ENCODE peak calls at places on chromosomes 12 and 14, in eight cellular contexts. One of them, this sample, is unnamed.

GRCh38 chr12:55634186-55634585 is 2.5 kb upstream of the OR10P1 start:
- DNase-seq in mesenchymal stem cell: no peak
- DNase-seq in left ventricle myocardium inferior: no peak
- DNase-seq in D341Med: no peak
- DNase-seq in fibroblast of mammary gland: no peak
- DNase-seq in activated T-cell treated with anti-CD3 and anti-CD28 coated beads for 4 hours: no peak
- DNase-seq in stimulated activated CD8-positive, alpha-beta memory T cell treated with anti-CD3 and anti-CD28 coated beads, Interleukin-4, amount 100 ng/mL, for 1 hour: no peak
- DNase-seq in Karpas-422: no peak
- DNase-seq in this sample: no peak

GRCh38 chr14:33692762-33693161 is 258.1 kb downstream of the EGLN3 start:
- DNase-seq in mesenchymal stem cell: peak
- DNase-seq in left ventricle myocardium inferior: no peak
- DNase-seq in D341Med: no peak
- DNase-seq in fibroblast of mammary gland: peak
- DNase-seq in activated T-cell treated with anti-CD3 and anti-CD28 coated beads for 4 hours: no peak
- DNase-seq in stimulated activated CD8-positive, alpha-beta memory T cell treated with anti-CD3 and anti-CD28 coated beads, Interleukin-4, amount 100 ng/mL, for 1 hour: no peak
- DNase-seq in Karpas-422: no peak
- DNase-seq in this sample: no peak

GRCh38 chr14:35879654-35880249 is 53.6 kb downstream of the BRMS1L start:
- DNase-seq in mesenchymal stem cell: peak
- DNase-seq in left ventricle myocardium inferior: no peak
- DNase-seq in D341Med: no peak
- DNase-seq in fibroblast of mammary gland: peak
- DNase-seq in activated T-cell treated with anti-CD3 and anti-CD28 coated beads for 4 hours: no peak
- DNase-seq in stimulated activated CD8-positive, alpha-beta memory T cell treated with anti-CD3 and anti-CD28 coated beads, Interleukin-4, amount 100 ng/mL, for 1 hour: no peak
- DNase-seq in Karpas-422: peak
- DNase-seq in this sample: no peak

GRCh38 chr14:25009891-25010290 is 40.1 kb downstream of the STXBP6 start:
- DNase-seq in mesenchymal stem cell: peak
- DNase-seq in left ventricle myocardium inferior: no peak
- DNase-seq in D341Med: no peak
- DNase-seq in fibroblast of mammary gland: no peak
- DNase-seq in activated T-cell treated with anti-CD3 and anti-CD28 coated beads for 4 hours: no peak
- DNase-seq in stimulated activated CD8-positive, alpha-beta memory T cell treated with anti-CD3 and anti-CD28 coated beads, Interleukin-4, amount 100 ng/mL, for 1 hour: no peak
- DNase-seq in Karpas-422: no peak
- DNase-seq in this sample: no peak

GRCh38 chr12:67268335-67268895 is 743 bp upstream of the CAND1 start:
- DNase-seq in mesenchymal stem cell: peak
- DNase-seq in left ventricle myocardium inferior: peak
- DNase-seq in D341Med: peak
- DNase-seq in fibroblast of mammary gland: peak
- DNase-seq in activated T-cell treated with anti-CD3 and anti-CD28 coated beads for 4 hours: peak
- DNase-seq in stimulated activated CD8-positive, alpha-beta memory T cell treated with anti-CD3 and anti-CD28 coated beads, Interleukin-4, amount 100 ng/mL, for 1 hour: peak
- DNase-seq in Karpas-422: peak
- DNase-seq in this sample: peak

GRCh38 chr12:113464852-113465719 is 6.6 kb downstream of the LHX5 start:
- DNase-seq in mesenchymal stem cell: no peak
- DNase-seq in left ventricle myocardium inferior: no peak
- DNase-seq in D341Med: no peak
- DNase-seq in fibroblast of mammary gland: no peak
- DNase-seq in activated T-cell treated with anti-CD3 and anti-CD28 coated beads for 4 hours: no peak
- DNase-seq in stimulated activated CD8-positive, alpha-beta memory T cell treated with anti-CD3 and anti-CD28 coated beads, Interleukin-4, amount 100 ng/mL, for 1 hour: no peak
- DNase-seq in Karpas-422: no peak
- DNase-seq in this sample: no peak

GRCh38 chr12:93441111-93441616 is 583 bp downstream of the UBE2N start:
- DNase-seq in mesenchymal stem cell: peak
- DNase-seq in left ventricle myocardium inferior: peak
- DNase-seq in D341Med: no peak
- DNase-seq in fibroblast of mammary gland: no peak
- DNase-seq in activated T-cell treated with anti-CD3 and anti-CD28 coated beads for 4 hours: no peak
- DNase-seq in stimulated activated CD8-positive, alpha-beta memory T cell treated with anti-CD3 and anti-CD28 coated beads, Interleukin-4, amount 100 ng/mL, for 1 hour: peak
- DNase-seq in Karpas-422: peak
- DNase-seq in this sample: no peak

GRCh38 chr12:69880566-69880965 is 55.5 kb downstream of the MYRFL start:
- DNase-seq in mesenchymal stem cell: no peak
- DNase-seq in left ventricle myocardium inferior: no peak
- DNase-seq in D341Med: no peak
- DNase-seq in fibroblast of mammary gland: peak
- DNase-seq in activated T-cell treated with anti-CD3 and anti-CD28 coated beads for 4 hours: no peak
- DNase-seq in stimulated activated CD8-positive, alpha-beta memory T cell treated with anti-CD3 and anti-CD28 coated beads, Interleukin-4, amount 100 ng/mL, for 1 hour: no peak
- DNase-seq in Karpas-422: peak
- DNase-seq in this sample: no peak

GRCh38 chr14:99232406-99233214 is 39.4 kb downstream of the BCL11B start:
- DNase-seq in mesenchymal stem cell: no peak
- DNase-seq in left ventricle myocardium inferior: no peak
- DNase-seq in D341Med: no peak
- DNase-seq in fibroblast of mammary gland: no peak
- DNase-seq in activated T-cell treated with anti-CD3 and anti-CD28 coated beads for 4 hours: no peak
- DNase-seq in stimulated activated CD8-positive, alpha-beta memory T cell treated with anti-CD3 and anti-CD28 coated beads, Interleukin-4, amount 100 ng/mL, for 1 hour: no peak
- DNase-seq in Karpas-422: no peak
- DNase-seq in this sample: no peak

GRCh38 chr14:98290596-98290995 is 981.4 kb downstream of the BCL11B start:
- DNase-seq in mesenchymal stem cell: no peak
- DNase-seq in left ventricle myocardium inferior: no peak
- DNase-seq in D341Med: no peak
- DNase-seq in fibroblast of mammary gland: no peak
- DNase-seq in activated T-cell treated with anti-CD3 and anti-CD28 coated beads for 4 hours: no peak
- DNase-seq in stimulated activated CD8-positive, alpha-beta memory T cell treated with anti-CD3 and anti-CD28 coated beads, Interleukin-4, amount 100 ng/mL, for 1 hour: no peak
- DNase-seq in Karpas-422: no peak
- DNase-seq in this sample: no peak

GRCh38 chr14:75258079-75258802 is 20.4 kb upstream of the FOS start:
- DNase-seq in mesenchymal stem cell: peak
- DNase-seq in left ventricle myocardium inferior: no peak
- DNase-seq in D341Med: no peak
- DNase-seq in fibroblast of mammary gland: peak
- DNase-seq in activated T-cell treated with anti-CD3 and anti-CD28 coated beads for 4 hours: no peak
- DNase-seq in stimulated activated CD8-positive, alpha-beta memory T cell treated with anti-CD3 and anti-CD28 coated beads, Interleukin-4, amount 100 ng/mL, for 1 hour: no peak
- DNase-seq in Karpas-422: no peak
- DNase-seq in this sample: no peak

GRCh38 chr12:6407206-6407954 is 23.4 kb downstream of the LTBR start:
- DNase-seq in mesenchymal stem cell: no peak
- DNase-seq in left ventricle myocardium inferior: no peak
- DNase-seq in D341Med: no peak
- DNase-seq in fibroblast of mammary gland: no peak
- DNase-seq in activated T-cell treated with anti-CD3 and anti-CD28 coated beads for 4 hours: no peak
- DNase-seq in stimulated activated CD8-positive, alpha-beta memory T cell treated with anti-CD3 and anti-CD28 coated beads, Interleukin-4, amount 100 ng/mL, for 1 hour: no peak
- DNase-seq in Karpas-422: no peak
- DNase-seq in this sample: no peak

GRCh38 chr12:113302925-113303640 is 31.8 kb downstream of the SLC8B1 start:
- DNase-seq in mesenchymal stem cell: no peak
- DNase-seq in left ventricle myocardium inferior: no peak
- DNase-seq in D341Med: no peak
- DNase-seq in fibroblast of mammary gland: no peak
- DNase-seq in activated T-cell treated with anti-CD3 and anti-CD28 coated beads for 4 hours: no peak
- DNase-seq in stimulated activated CD8-positive, alpha-beta memory T cell treated with anti-CD3 and anti-CD28 coated beads, Interleukin-4, amount 100 ng/mL, for 1 hour: no peak
- DNase-seq in Karpas-422: no peak
- DNase-seq in this sample: no peak

GRCh38 chr12:15014708-15015107 is 41.9 kb downstream of the PDE6H start:
- DNase-seq in mesenchymal stem cell: no peak
- DNase-seq in left ventricle myocardium inferior: no peak
- DNase-seq in D341Med: no peak
- DNase-seq in fibroblast of mammary gland: no peak
- DNase-seq in activated T-cell treated with anti-CD3 and anti-CD28 coated beads for 4 hours: no peak
- DNase-seq in stimulated activated CD8-positive, alpha-beta memory T cell treated with anti-CD3 and anti-CD28 coated beads, Interleukin-4, amount 100 ng/mL, for 1 hour: no peak
- DNase-seq in Karpas-422: no peak
- DNase-seq in this sample: no peak

GRCh38 chr14:104023325-104024055 is 62.0 kb upstream of the ASPG start:
- DNase-seq in mesenchymal stem cell: no peak
- DNase-seq in left ventricle myocardium inferior: no peak
- DNase-seq in D341Med: no peak
- DNase-seq in fibroblast of mammary gland: peak
- DNase-seq in activated T-cell treated with anti-CD3 and anti-CD28 coated beads for 4 hours: no peak
- DNase-seq in stimulated activated CD8-positive, alpha-beta memory T cell treated with anti-CD3 and anti-CD28 coated beads, Interleukin-4, amount 100 ng/mL, for 1 hour: no peak
- DNase-seq in Karpas-422: no peak
- DNase-seq in this sample: no peak

GRCh38 chr14:68709007-68709406 is 83.9 kb downstream of the ZFP36L1 start:
- DNase-seq in mesenchymal stem cell: no peak
- DNase-seq in left ventricle myocardium inferior: no peak
- DNase-seq in D341Med: no peak
- DNase-seq in fibroblast of mammary gland: no peak
- DNase-seq in activated T-cell treated with anti-CD3 and anti-CD28 coated beads for 4 hours: no peak
- DNase-seq in stimulated activated CD8-positive, alpha-beta memory T cell treated with anti-CD3 and anti-CD28 coated beads, Interleukin-4, amount 100 ng/mL, for 1 hour: no peak
- DNase-seq in Karpas-422: no peak
- DNase-seq in this sample: no peak

GRCh38 chr12:63900922-63901793 is 56.7 kb downstream of the SRGAP1 start:
- DNase-seq in mesenchymal stem cell: no peak
- DNase-seq in left ventricle myocardium inferior: no peak
- DNase-seq in D341Med: no peak
- DNase-seq in fibroblast of mammary gland: no peak
- DNase-seq in activated T-cell treated with anti-CD3 and anti-CD28 coated beads for 4 hours: no peak
- DNase-seq in stimulated activated CD8-positive, alpha-beta memory T cell treated with anti-CD3 and anti-CD28 coated beads, Interleukin-4, amount 100 ng/mL, for 1 hour: no peak
- DNase-seq in Karpas-422: no peak
- DNase-seq in this sample: no peak

GRCh38 chr14:58863576-58864345 is 226.0 kb downstream of the DACT1 start:
- DNase-seq in mesenchymal stem cell: peak
- DNase-seq in left ventricle myocardium inferior: no peak
- DNase-seq in D341Med: no peak
- DNase-seq in fibroblast of mammary gland: no peak
- DNase-seq in activated T-cell treated with anti-CD3 and anti-CD28 coated beads for 4 hours: no peak
- DNase-seq in stimulated activated CD8-positive, alpha-beta memory T cell treated with anti-CD3 and anti-CD28 coated beads, Interleukin-4, amount 100 ng/mL, for 1 hour: no peak
- DNase-seq in Karpas-422: no peak
- DNase-seq in this sample: no peak

GRCh38 chr14:23523229-23524016 is 28.1 kb downstream of the ZFHX2 start:
- DNase-seq in mesenchymal stem cell: no peak
- DNase-seq in left ventricle myocardium inferior: no peak
- DNase-seq in D341Med: no peak
- DNase-seq in fibroblast of mammary gland: no peak
- DNase-seq in activated T-cell treated with anti-CD3 and anti-CD28 coated beads for 4 hours: no peak
- DNase-seq in stimulated activated CD8-positive, alpha-beta memory T cell treated with anti-CD3 and anti-CD28 coated beads, Interleukin-4, amount 100 ng/mL, for 1 hour: no peak
- DNase-seq in Karpas-422: no peak
- DNase-seq in this sample: no peak

GRCh38 chr12:110937104-110937641 is 16.8 kb upstream of the MYL2 start:
- DNase-seq in mesenchymal stem cell: peak
- DNase-seq in left ventricle myocardium inferior: peak
- DNase-seq in D341Med: peak
- DNase-seq in fibroblast of mammary gland: peak
- DNase-seq in activated T-cell treated with anti-CD3 and anti-CD28 coated beads for 4 hours: peak
- DNase-seq in stimulated activated CD8-positive, alpha-beta memory T cell treated with anti-CD3 and anti-CD28 coated beads, Interleukin-4, amount 100 ng/mL, for 1 hour: peak
- DNase-seq in Karpas-422: peak
- DNase-seq in this sample: peak

This sample was measured in nucleus accumbens.